ENCODE peak calls at places on chromosomes 4 and X, in ten cellular contexts. U is spleen; L is MCF 10A; X is AG09319; K is sigmoid colon; B is activated CD8-positive, alpha-beta T cell treated with anti-CD3 and anti-CD28 coated beads for 36 hours; C is choroid plexus epithelial cell; I is HCT116; W is progenitor cell of endocrine pancreas; Y is endothelial cell. A is an unnamed sample.

GRCh38 chr4:32840461-32841189 is 2120.5 kb downstream of the PCDH7 start:
- DNase-seq in C (no peak), U (no peak), I (no peak), W (no peak), Y (no peak), B (no peak), L (no peak), K (no peak), X (no peak), A (no peak)

GRCh38 chr4:146582864-146583263 is 55.8 kb upstream of the POU4F2 start:
- DNase-seq in X (no peak), Y (peak; percentile 4), I (peak; percentile 3), L (peak; percentile 35), K (no peak), C (peak; percentile 19), B (no peak), W (no peak), U (no peak), A (peak; percentile 25)

GRCh38 chrX:13250831-13251612 is 68.8 kb downstream of the ATXN3L start:
- DNase-seq in U (no peak), C (peak; percentile 98), Y (peak; percentile 9), B (no peak), X (peak; percentile 93), I (no peak), K (peak; percentile 72), W (no peak), L (peak; percentile 27), A (peak; percentile 88)

GRCh38 chr4:98377626-98378025 is 116.4 kb downstream of the RAP1GDS1 start:
- DNase-seq in Y (no peak), I (no peak), K (no peak), W (no peak), X (no peak), U (no peak), B (no peak), C (peak; percentile 68), L (peak; percentile 5), A (peak; percentile 36)

GRCh38 chrX:153400146-153401132 is 711 bp downstream of the PNMA6E start:
- DNase-seq in X (no peak), K (no peak), W (no peak), Y (peak; percentile 66), U (peak; percentile 82), B (peak; percentile 64), L (peak; percentile 33), I (peak; percentile 35), C (peak; percentile 29), A (no peak)

GRCh38 chrX:54482839-54483593 is 13.0 kb downstream of the FGD1 start:
- DNase-seq in L (no peak), C (no peak), X (no peak), B (no peak), W (no peak), Y (peak; percentile 10), U (no peak), I (no peak), K (no peak), A (peak; percentile 18)

GRCh38 chr4:1658581-1658980 is 25.5 kb downstream of the FAM53A start:
- DNase-seq in C (no peak), W (no peak), L (no peak), Y (no peak), U (no peak), X (no peak), I (no peak), B (no peak), K (no peak), A (no peak)

GRCh38 chrX:97322401-97322800 is 438.7 kb downstream of the RPA4 start:
- DNase-seq in W (no peak), L (no peak), X (no peak), C (peak; percentile 6), Y (no peak), K (no peak), U (no peak), I (no peak), B (no peak), A (no peak)

GRCh38 chr4:129113438-129113837 is 17.5 kb downstream of the C4orf33 start:
- DNase-seq in L (no peak), K (no peak), I (no peak), Y (no peak), C (no peak), X (no peak), W (no peak), B (no peak), U (no peak), A (no peak)

GRCh38 chr4:100510551-100510950 is 7.3 kb downstream of the EMCN start:
- DNase-seq in C (no peak), I (no peak), K (no peak), B (no peak), X (no peak), U (no peak), L (no peak), Y (no peak), W (no peak), A (peak; percentile 8)

GRCh38 chr4:88823058-88823919 is 125.7 kb upstream of the NAP1L5 start:
- DNase-seq in X (peak; percentile 92), L (peak; percentile 86), K (peak; percentile 97), W (peak; percentile 58), U (peak; percentile 91), I (peak; percentile 29), B (peak; percentile 82), Y (peak; percentile 58), C (peak; percentile 99), A (peak; percentile 99)

GRCh38 chr4:142752331-142752830 is 93.7 kb downstream of the INPP4B start:
- DNase-seq in W (no peak), L (no peak), K (no peak), I (no peak), C (no peak), X (no peak), Y (no peak), B (no peak), U (no peak), A (no peak)

GRCh38 chr4:140150636-140150885 is 3.4 kb downstream of the MAML3 start:
- DNase-seq in B (no peak), Y (no peak), X (no peak), K (peak; percentile 94), U (no peak), C (no peak), I (no peak), W (no peak), L (no peak), A (no peak)

GRCh38 chr4:3218824-3219760 is 29.9 kb upstream of the MSANTD1 start:
- DNase-seq in U (no peak), X (no peak), I (no peak), B (no peak), C (no peak), W (no peak), L (no peak), Y (no peak), K (peak; percentile 26), A (no peak)

GRCh38 chrX:56794404-56794803 is 65.4 kb downstream of the NBDY start:
- DNase-seq in U (peak; percentile 71), L (no peak), Y (no peak), K (peak; percentile 29), W (no peak), B (no peak), C (no peak), X (no peak), I (no peak), A (no peak)

GRCh38 chr4:70778888-70779422 is 57.2 kb downstream of the RUFY3 start:
- DNase-seq in C (peak; percentile 90), B (no peak), U (no peak), L (no peak), Y (no peak), X (no peak), W (no peak), K (no peak), I (no peak), A (no peak)

DNA sequence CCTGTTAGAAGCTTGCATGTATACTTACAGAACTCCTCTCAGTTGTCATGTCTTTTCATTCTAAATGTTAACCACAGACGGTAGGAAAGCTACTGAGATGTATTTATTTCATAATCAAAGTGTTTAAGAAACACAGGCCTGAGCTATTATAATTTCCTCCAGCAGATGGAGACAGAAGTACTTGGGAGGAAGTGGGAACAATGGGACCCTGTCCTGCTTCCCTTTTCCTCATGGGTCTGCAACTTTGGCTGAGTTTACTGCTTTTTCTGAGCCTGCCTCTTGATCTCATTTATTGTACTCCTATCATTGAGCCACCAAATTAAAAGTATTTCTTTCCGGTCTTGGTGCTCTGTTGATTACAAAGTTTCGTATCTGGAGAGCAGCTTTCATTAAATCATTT is 67.7 kb upstream of the SPANXN2 start:
- DNase-seq in X (no peak), W (no peak), C (peak; percentile 23), B (no peak), K (no peak), L (peak; percentile 52), I (no peak), Y (no peak), U (no peak), A (peak; percentile 62)
- TF ChIP-seq CTCF in X (peak; percentile 44), W (peak; percentile 57), C (peak; percentile 53), B (no peak), K (no peak), L (peak; percentile 73), I (peak; percentile 29), Y (no peak), U (no peak), A (peak; percentile 49)

DNA sequence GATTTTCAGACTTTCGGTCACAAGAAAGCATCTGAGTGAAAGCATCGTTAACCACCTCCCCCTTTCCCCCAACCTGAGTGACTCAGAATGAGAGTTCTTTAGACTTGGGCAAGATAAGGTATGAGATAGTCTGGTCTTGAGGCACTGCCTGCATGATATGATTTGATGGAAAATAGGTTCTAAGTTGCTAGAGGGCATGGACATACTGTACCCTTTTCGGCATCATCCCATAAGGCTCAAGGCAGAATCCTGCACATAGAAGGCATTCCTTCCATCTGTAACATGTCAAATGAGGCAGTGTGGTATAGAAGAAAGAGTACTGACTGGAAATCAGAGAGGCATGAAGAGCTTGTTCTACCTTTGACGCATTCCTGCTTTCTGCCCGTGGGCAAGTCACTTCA is 16.8 kb upstream of the AMOT start:
- DNase-seq in Y (no peak), C (no peak), U (no peak), I (no peak), X (no peak), L (no peak), K (no peak), W (no peak), B (no peak), A (no peak)
- TF ChIP-seq CTCF in Y (no peak), C (no peak), U (no peak), I (no peak), X (no peak), L (no peak), K (no peak), W (no peak), B (no peak), A (no peak)

DNA sequence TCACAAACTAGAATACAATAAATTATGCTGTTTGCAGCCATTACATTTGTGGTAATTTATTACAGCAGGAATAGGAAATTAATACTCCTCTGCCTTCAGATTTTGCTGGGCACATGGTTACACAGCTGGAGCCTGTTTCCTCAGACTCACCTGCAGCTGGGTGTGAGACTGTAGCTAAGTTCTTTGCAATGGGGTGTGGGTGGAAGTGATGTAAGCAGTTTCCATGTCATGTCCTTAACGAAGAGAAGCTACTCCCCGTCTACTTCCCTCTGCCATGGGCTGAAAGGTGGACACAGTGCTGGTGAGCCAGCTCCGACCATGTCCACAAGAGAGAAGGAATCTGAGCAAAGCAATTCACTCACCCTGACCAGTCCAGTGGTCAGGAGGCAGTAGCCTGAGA is 18.2 kb downstream of the SH3KBP1 start:
- DNase-seq in X (no peak), B (peak; percentile 39), L (no peak), I (no peak), U (no peak), K (no peak), Y (no peak), W (no peak), C (no peak), A (no peak)
- TF ChIP-seq CTCF in X (no peak), B (no peak), L (no peak), I (no peak), U (no peak), K (no peak), Y (no peak), W (no peak), C (no peak), A (no peak)

GRCh38 chrX:68808686-68809357 is 20.0 kb upstream of the EFNB1 start:
- DNase-seq in C (peak; percentile 31), X (no peak), I (peak; percentile 8), B (no peak), Y (no peak), U (no peak), W (no peak), K (no peak), L (no peak), A (peak; percentile 69)
- TF ChIP-seq CTCF in C (peak; percentile 44), X (peak; percentile 30), I (peak; percentile 40), B (no peak), Y (no peak), U (no peak), W (peak; percentile 39), K (no peak), L (no peak), A (peak; percentile 27)